ENCODE peak calls at places on chromosomes 3 and 15, in seven cellular contexts. S, X, O, H, M, Q and D are unnamed samples.
A peak's percentile ranks its signal among the peaks of the same experiment; 100 is the strongest.

GRCh38 chr3:159840900-159841299 is 147.7 kb upstream of the IL12A start:
- DNase-seq in O (no peak), S (no peak), X (no peak), H (no peak), Q (no peak), M (no peak), D (peak; percentile 33)

GRCh38 chr3:186068243-186068552 is 40.7 kb downstream of the ETV5 start:
- DNase-seq in M (no peak), X (no peak), S (no peak), O (no peak), H (no peak), Q (no peak), D (no peak)

GRCh38 chr3:99929409-99930139 is 111.9 kb downstream of the CMSS1 start:
- DNase-seq in Q (peak; percentile 89), X (peak; percentile 7), O (peak; percentile 33), S (no peak), H (no peak), M (no peak), D (no peak)

GRCh38 chr3:171113716-171114115 is 87.2 kb upstream of the SLC2A2 start:
- DNase-seq in O (no peak), H (peak; percentile 48), X (no peak), S (no peak), M (no peak), Q (no peak), D (no peak)

GRCh38 chr3:98172621-98173020 is 6.1 kb downstream of the OR5H15 start:
- DNase-seq in X (no peak), H (no peak), M (no peak), S (no peak), O (no peak), Q (no peak), D (no peak)

GRCh38 chr15:90358124-90359033 is 6.3 kb downstream of the ZNF774 start:
- DNase-seq in Q (peak; percentile 70), X (no peak), O (peak; percentile 47), S (no peak), H (no peak), M (peak; percentile 73), D (no peak)

GRCh38 chr3:105970283-105970682 is 101.5 kb upstream of the CBLB start:
- DNase-seq in S (no peak), M (peak; percentile 23), X (peak; percentile 35), Q (peak; percentile 36), H (no peak), O (no peak), D (peak; percentile 13)

GRCh38 chr15:69093127-69093526 is 67.3 kb upstream of the GLCE start:
- DNase-seq in M (no peak), S (no peak), H (no peak), X (no peak), O (no peak), Q (peak; percentile 10), D (no peak)

GRCh38 chr15:39242345-39242744 is 338.5 kb upstream of the THBS1 start:
- DNase-seq in Q (peak; percentile 94), H (no peak), X (peak; percentile 17), M (no peak), O (no peak), S (no peak), D (no peak)

GRCh38 chr3:20401253-20401652 is 215.2 kb upstream of the SGO1 start:
- DNase-seq in Q (no peak), M (no peak), S (no peak), H (no peak), X (no peak), O (no peak), D (no peak)

GRCh38 chr15:88803920-88804247 is 648 bp downstream of the ACAN start:
- DNase-seq in M (no peak), S (no peak), X (no peak), H (no peak), O (no peak), Q (no peak), D (no peak)

GRCh38 chr15:88802250-88802990 is 816 bp upstream of the ACAN start:
- DNase-seq in S (no peak), H (no peak), X (no peak), Q (no peak), M (no peak), O (no peak), D (no peak)

GRCh38 chr15:88802991-88803240 is 320 bp upstream of the ACAN start:
- DNase-seq in Q (no peak), S (no peak), H (no peak), O (no peak), M (no peak), X (no peak), D (no peak)

GRCh38 chr15:88804257-88804656 is 1.0 kb downstream of the ACAN start:
- DNase-seq in S (no peak), Q (no peak), X (no peak), O (no peak), H (peak; percentile 49), M (no peak), D (no peak)

DNA sequence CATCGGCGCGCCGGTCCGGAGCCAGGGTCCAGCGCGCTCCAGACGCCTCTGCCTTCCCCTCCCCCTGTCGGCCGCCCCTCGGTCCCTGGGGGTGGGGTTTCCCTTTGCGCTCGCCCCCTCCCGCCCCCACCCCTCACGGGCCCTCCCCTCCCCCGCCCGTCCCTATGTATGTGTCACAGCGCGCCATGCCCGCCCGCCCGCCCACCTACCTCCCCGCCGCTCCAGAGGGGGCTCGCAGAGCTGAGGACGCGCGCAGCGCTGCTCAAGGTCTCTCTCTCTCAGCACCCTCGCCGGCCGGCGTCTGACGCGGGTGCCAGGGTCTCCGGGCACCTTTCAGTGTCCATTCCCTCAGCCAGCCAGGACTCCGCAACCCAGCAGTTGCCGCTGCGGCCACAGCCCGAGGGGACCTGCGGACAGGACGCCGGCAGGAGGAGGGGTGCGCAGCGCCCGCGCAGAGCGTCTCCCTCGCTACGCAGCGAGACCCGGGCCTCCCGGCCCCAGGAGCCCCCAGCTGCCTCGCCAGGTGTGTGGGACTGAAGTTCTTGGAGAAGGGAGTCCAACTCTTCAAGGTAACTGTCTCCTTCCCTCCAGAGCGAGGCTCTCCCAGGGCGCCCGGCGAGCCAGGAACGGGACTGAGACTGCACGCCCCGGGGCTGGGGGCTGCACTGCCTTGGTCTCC is at the start of gene ACAN:
- DNase-seq in S (no peak), X (no peak), Q (no peak), O (no peak), H (peak; percentile 93), M (no peak), D (no peak)
- H3K27me3 ChIP-seq in S (peaks cover 98% of the 10 kb centered on the region), X (no peaks in the 10 kb centered on the region), Q (peaks cover 44% of the 10 kb centered on the region), O (peaks cover 65% of the 10 kb centered on the region), H (peaks cover 54% of the 10 kb centered on the region), M (peaks cover 16% of the 10 kb centered on the region), D (peaks cover 23% of the 10 kb centered on the region)

GRCh38 chr15:74821790-74822158 is 4.7 kb upstream of the CPLX3 start:
- DNase-seq in X (no peak), Q (no peak), M (no peak), O (no peak), S (no peak), H (no peak), D (no peak)
- H3K27me3 ChIP-seq in X (peaks cover 2% of the 10 kb centered on the region), Q (peaks cover 8% of the 10 kb centered on the region), M (no peaks in the 10 kb centered on the region), O (peaks cover 13% of the 10 kb centered on the region), S (peaks cover 20% of the 10 kb centered on the region), H (peaks cover 21% of the 10 kb centered on the region), D (no peaks in the 10 kb centered on the region)

GRCh38 chr3:46465196-46465520 is 453 bp upstream of the LTF start:
- DNase-seq in H (no peak), M (no peak), O (no peak), Q (no peak), X (no peak), S (no peak), D (no peak)

GRCh38 chr3:46463120-46463867 is 1.4 kb downstream of the LTF start:
- DNase-seq in O (no peak), S (no peak), X (no peak), M (no peak), Q (no peak), H (no peak), D (no peak)

GRCh38 chr3:46464326-46465195 is at the start of gene LTF:
- DNase-seq in H (peak; percentile 72), Q (no peak), X (no peak), M (no peak), S (no peak), O (no peak), D (no peak)

GRCh38 chr3:46461971-46462910 is 2.5 kb downstream of the LTF start:
- DNase-seq in X (no peak), O (no peak), H (no peak), S (no peak), Q (no peak), M (no peak), D (no peak)

GRCh38 chr3:46463868-46464241 is 850 bp downstream of the LTF start:
- DNase-seq in H (no peak), Q (no peak), S (no peak), O (no peak), M (no peak), X (no peak), D (no peak)
- H3K27me3 ChIP-seq in H (peaks cover 5% of the 10 kb centered on the region), Q (peaks cover 37% of the 10 kb centered on the region), S (peaks cover 32% of the 10 kb centered on the region), O (peaks cover 30% of the 10 kb centered on the region), M (no peaks in the 10 kb centered on the region), X (no peaks in the 10 kb centered on the region), D (peaks cover 7% of the 10 kb centered on the region)

GRCh38 chr3:10524799-10525301 is 19.5 kb upstream of the ATP2B2 start:
- DNase-seq in S (peak; percentile 17), X (no peak), H (no peak), Q (no peak), M (no peak), O (no peak), D (peak; percentile 11)

GRCh38 chr3:10528046-10528445 is 22.7 kb upstream of the ATP2B2 start:
- DNase-seq in Q (no peak), O (no peak), H (no peak), X (no peak), M (peak; percentile 9), S (peak; percentile 13), D (no peak)

GRCh38 chr3:10526366-10526765 is 21.0 kb upstream of the ATP2B2 start:
- DNase-seq in H (no peak), X (no peak), Q (no peak), O (no peak), S (peak; percentile 20), M (no peak), D (no peak)

GRCh38 chr3:10529809-10530208 is 24.4 kb upstream of the ATP2B2 start:
- DNase-seq in Q (no peak), O (no peak), S (peak; percentile 9), M (peak; percentile 6), X (no peak), H (no peak), D (no peak)

GRCh38 chr3:10527295-10528016 is 22.1 kb upstream of the ATP2B2 start:
- DNase-seq in H (no peak), O (no peak), S (peak; percentile 15), M (peak; percentile 4), X (no peak), Q (no peak), D (no peak)
- H3K27me3 ChIP-seq in H (no peaks in the 10 kb centered on the region), O (peaks cover 4% of the 10 kb centered on the region), S (peaks cover 46% of the 10 kb centered on the region), M (no peaks in the 10 kb centered on the region), X (no peaks in the 10 kb centered on the region), Q (peaks cover 22% of the 10 kb centered on the region), D (no peaks in the 10 kb centered on the region)

DNA sequence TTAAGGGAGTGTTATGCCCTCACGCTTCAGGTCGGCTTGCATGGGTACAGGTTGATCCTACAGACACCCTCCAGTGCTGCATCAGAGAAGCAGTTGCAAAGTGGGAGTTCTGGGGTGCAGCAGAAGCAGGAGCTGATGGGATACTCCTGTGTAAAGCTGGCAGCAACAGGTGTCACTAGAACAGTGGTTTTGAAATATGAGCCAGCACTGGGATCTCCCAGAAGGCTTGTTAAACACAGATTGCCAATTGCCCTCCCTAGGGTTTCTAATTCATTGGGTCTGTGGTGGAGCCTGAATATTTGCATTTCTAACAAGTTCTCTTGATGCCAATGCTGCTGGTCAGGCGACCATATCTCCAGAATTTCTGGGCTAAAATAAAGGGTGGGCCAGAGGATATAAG is 350.4 kb downstream of the CLSTN2 start:
- DNase-seq in Q (no peak), S (no peak), M (no peak), X (no peak), O (no peak), H (no peak), D (no peak)
- H3K27me3 ChIP-seq in Q (peaks cover under 1% of the 10 kb centered on the region), S (peaks cover 13% of the 10 kb centered on the region), M (no peaks in the 10 kb centered on the region), X (no peaks in the 10 kb centered on the region), O (no peaks in the 10 kb centered on the region), H (no peaks in the 10 kb centered on the region), D (no peaks in the 10 kb centered on the region)